ENCODE peak calls at places on chromosomes 3 and 15, in ten cellular contexts. One of them, this sample, is unnamed.

GRCh38 chr3:160756907-160757623 is 1.0 kb downstream of the PPM1L start:
- DNase-seq in cardiac fibroblast: no peak
- DNase-seq in fibroblast of lung: no peak
- DNase-seq in neural crest cell: peak; percentile 3
- DNase-seq in prostate gland: no peak
- DNase-seq in choroid plexus epithelial cell: no peak
- DNase-seq in coronary artery: peak; percentile 71
- DNase-seq in lower lobe of right lung: no peak
- DNase-seq in uterus: no peak
- DNase-seq in transverse colon: peak; percentile 13
- DNase-seq in this sample: peak; percentile 63

GRCh38 chr3:37329465-37329864 is 155.1 kb upstream of the LRRFIP2 start:
- DNase-seq in cardiac fibroblast: no peak
- DNase-seq in fibroblast of lung: no peak
- DNase-seq in neural crest cell: no peak
- DNase-seq in prostate gland: no peak
- DNase-seq in choroid plexus epithelial cell: no peak
- DNase-seq in coronary artery: no peak
- DNase-seq in lower lobe of right lung: no peak
- DNase-seq in uterus: no peak
- DNase-seq in transverse colon: no peak
- DNase-seq in this sample: no peak

GRCh38 chr3:149970716-149971402 is at the start of gene PFN2:
- DNase-seq in cardiac fibroblast: peak; percentile 75
- DNase-seq in fibroblast of lung: peak; percentile 85
- DNase-seq in neural crest cell: peak; percentile 80
- DNase-seq in prostate gland: peak; percentile 65
- DNase-seq in choroid plexus epithelial cell: peak; percentile 88
- DNase-seq in coronary artery: peak; percentile 81
- DNase-seq in lower lobe of right lung: peak; percentile 70
- DNase-seq in uterus: peak; percentile 65
- DNase-seq in transverse colon: peak; percentile 70
- DNase-seq in this sample: peak; percentile 89

GRCh38 chr3:72887378-72887722 is 496 bp upstream of the GXYLT2 start:
- DNase-seq in cardiac fibroblast: no peak
- DNase-seq in fibroblast of lung: peak; percentile 40
- DNase-seq in neural crest cell: no peak
- DNase-seq in prostate gland: no peak
- DNase-seq in choroid plexus epithelial cell: peak; percentile 26
- DNase-seq in coronary artery: no peak
- DNase-seq in lower lobe of right lung: no peak
- DNase-seq in uterus: no peak
- DNase-seq in transverse colon: no peak
- DNase-seq in this sample: no peak

GRCh38 chr3:133488785-133489367 is 84.6 kb upstream of the CDV3 start:
- DNase-seq in cardiac fibroblast: peak; percentile 67
- DNase-seq in fibroblast of lung: peak; percentile 52
- DNase-seq in neural crest cell: no peak
- DNase-seq in prostate gland: no peak
- DNase-seq in choroid plexus epithelial cell: peak; percentile 87
- DNase-seq in coronary artery: no peak
- DNase-seq in lower lobe of right lung: no peak
- DNase-seq in uterus: no peak
- DNase-seq in transverse colon: no peak
- DNase-seq in this sample: no peak

GRCh38 chr3:53089511-53089910 is 40.7 kb downstream of the RFT1 start:
- DNase-seq in cardiac fibroblast: peak; percentile 9
- DNase-seq in fibroblast of lung: no peak
- DNase-seq in neural crest cell: no peak
- DNase-seq in prostate gland: peak; percentile 79
- DNase-seq in choroid plexus epithelial cell: peak; percentile 33
- DNase-seq in coronary artery: peak; percentile 58
- DNase-seq in lower lobe of right lung: no peak
- DNase-seq in uterus: no peak
- DNase-seq in transverse colon: no peak
- DNase-seq in this sample: no peak

GRCh38 chr15:92383528-92384326 is 10.0 kb upstream of the ST8SIA2 start:
- DNase-seq in cardiac fibroblast: no peak
- DNase-seq in fibroblast of lung: no peak
- DNase-seq in neural crest cell: peak; percentile 45
- DNase-seq in prostate gland: no peak
- DNase-seq in choroid plexus epithelial cell: no peak
- DNase-seq in coronary artery: no peak
- DNase-seq in lower lobe of right lung: no peak
- DNase-seq in uterus: no peak
- DNase-seq in transverse colon: no peak
- DNase-seq in this sample: no peak

GRCh38 chr3:30003741-30004140 is 602.7 kb upstream of the TGFBR2 start:
- DNase-seq in cardiac fibroblast: no peak
- DNase-seq in fibroblast of lung: no peak
- DNase-seq in neural crest cell: no peak
- DNase-seq in prostate gland: no peak
- DNase-seq in choroid plexus epithelial cell: no peak
- DNase-seq in coronary artery: no peak
- DNase-seq in lower lobe of right lung: no peak
- DNase-seq in uterus: no peak
- DNase-seq in transverse colon: no peak
- DNase-seq in this sample: no peak

GRCh38 chr3:141460097-141460704 is 26.6 kb upstream of the RASA2 start:
- DNase-seq in cardiac fibroblast: peak; percentile 90
- DNase-seq in fibroblast of lung: peak; percentile 84
- DNase-seq in neural crest cell: peak; percentile 94
- DNase-seq in prostate gland: peak; percentile 88
- DNase-seq in choroid plexus epithelial cell: peak; percentile 90
- DNase-seq in coronary artery: peak; percentile 87
- DNase-seq in lower lobe of right lung: peak; percentile 89
- DNase-seq in uterus: peak; percentile 91
- DNase-seq in transverse colon: peak; percentile 90
- DNase-seq in this sample: peak; percentile 87

GRCh38 chr3:141466633-141467169 is 20.1 kb upstream of the RASA2 start:
- DNase-seq in cardiac fibroblast: no peak
- DNase-seq in fibroblast of lung: no peak
- DNase-seq in neural crest cell: no peak
- DNase-seq in prostate gland: no peak
- DNase-seq in choroid plexus epithelial cell: no peak
- DNase-seq in coronary artery: no peak
- DNase-seq in lower lobe of right lung: no peak
- DNase-seq in uterus: no peak
- DNase-seq in transverse colon: no peak
- DNase-seq in this sample: no peak

GRCh38 chr3:141462176-141462859 is 24.5 kb upstream of the RASA2 start:
- DNase-seq in cardiac fibroblast: no peak
- DNase-seq in fibroblast of lung: no peak
- DNase-seq in neural crest cell: no peak
- DNase-seq in prostate gland: no peak
- DNase-seq in choroid plexus epithelial cell: no peak
- DNase-seq in coronary artery: no peak
- DNase-seq in lower lobe of right lung: no peak
- DNase-seq in uterus: no peak
- DNase-seq in transverse colon: no peak
- DNase-seq in this sample: no peak

GRCh38 chr3:141469712-141470111 is 17.1 kb upstream of the RASA2 start:
- DNase-seq in cardiac fibroblast: peak; percentile 39
- DNase-seq in fibroblast of lung: no peak
- DNase-seq in neural crest cell: no peak
- DNase-seq in prostate gland: no peak
- DNase-seq in choroid plexus epithelial cell: no peak
- DNase-seq in coronary artery: no peak
- DNase-seq in lower lobe of right lung: no peak
- DNase-seq in uterus: no peak
- DNase-seq in transverse colon: no peak
- DNase-seq in this sample: no peak

GRCh38 chr3:141465221-141465620 is 21.6 kb upstream of the RASA2 start:
- DNase-seq in cardiac fibroblast: peak; percentile 62
- DNase-seq in fibroblast of lung: peak; percentile 46
- DNase-seq in neural crest cell: no peak
- DNase-seq in prostate gland: no peak
- DNase-seq in choroid plexus epithelial cell: peak; percentile 58
- DNase-seq in coronary artery: no peak
- DNase-seq in lower lobe of right lung: no peak
- DNase-seq in uterus: no peak
- DNase-seq in transverse colon: no peak
- DNase-seq in this sample: no peak
- TF ChIP-seq CTCF in cardiac fibroblast: peak; percentile 34
- TF ChIP-seq CTCF in fibroblast of lung: no peak
- TF ChIP-seq CTCF in neural crest cell: no peak
- TF ChIP-seq CTCF in prostate gland: no peak
- TF ChIP-seq CTCF in choroid plexus epithelial cell: peak; percentile 48
- TF ChIP-seq CTCF in coronary artery: no peak
- TF ChIP-seq CTCF in lower lobe of right lung: peak; percentile 10
- TF ChIP-seq CTCF in uterus: peak; percentile 29
- TF ChIP-seq CTCF in transverse colon: no peak
- TF ChIP-seq CTCF in this sample: peak; percentile 32

GRCh38 chr15:75594276-75594675 is 15.2 kb upstream of the PTPN9 start:
- DNase-seq in cardiac fibroblast: no peak
- DNase-seq in fibroblast of lung: no peak
- DNase-seq in neural crest cell: no peak
- DNase-seq in prostate gland: no peak
- DNase-seq in choroid plexus epithelial cell: no peak
- DNase-seq in coronary artery: no peak
- DNase-seq in lower lobe of right lung: no peak
- DNase-seq in uterus: peak; percentile 64
- DNase-seq in transverse colon: no peak
- DNase-seq in this sample: no peak

GRCh38 chr15:75599396-75599795 is 20.3 kb upstream of the PTPN9 start:
- DNase-seq in cardiac fibroblast: no peak
- DNase-seq in fibroblast of lung: no peak
- DNase-seq in neural crest cell: no peak
- DNase-seq in prostate gland: no peak
- DNase-seq in choroid plexus epithelial cell: no peak
- DNase-seq in coronary artery: no peak
- DNase-seq in lower lobe of right lung: no peak
- DNase-seq in uterus: no peak
- DNase-seq in transverse colon: no peak
- DNase-seq in this sample: no peak

GRCh38 chr15:75598361-75598760 is 19.2 kb upstream of the PTPN9 start:
- DNase-seq in cardiac fibroblast: no peak
- DNase-seq in fibroblast of lung: no peak
- DNase-seq in neural crest cell: no peak
- DNase-seq in prostate gland: no peak
- DNase-seq in choroid plexus epithelial cell: no peak
- DNase-seq in coronary artery: no peak
- DNase-seq in lower lobe of right lung: no peak
- DNase-seq in uterus: no peak
- DNase-seq in transverse colon: no peak
- DNase-seq in this sample: no peak

GRCh38 chr15:75596703-75597345 is 17.7 kb upstream of the PTPN9 start:
- DNase-seq in cardiac fibroblast: no peak
- DNase-seq in fibroblast of lung: no peak
- DNase-seq in neural crest cell: no peak
- DNase-seq in prostate gland: no peak
- DNase-seq in choroid plexus epithelial cell: no peak
- DNase-seq in coronary artery: no peak
- DNase-seq in lower lobe of right lung: no peak
- DNase-seq in uterus: no peak
- DNase-seq in transverse colon: no peak
- DNase-seq in this sample: no peak

GRCh38 chr15:75597667-75598341 is 18.7 kb upstream of the PTPN9 start:
- DNase-seq in cardiac fibroblast: peak; percentile 37
- DNase-seq in fibroblast of lung: no peak
- DNase-seq in neural crest cell: no peak
- DNase-seq in prostate gland: no peak
- DNase-seq in choroid plexus epithelial cell: peak; percentile 55
- DNase-seq in coronary artery: no peak
- DNase-seq in lower lobe of right lung: no peak
- DNase-seq in uterus: no peak
- DNase-seq in transverse colon: no peak
- DNase-seq in this sample: no peak
- TF ChIP-seq CTCF in cardiac fibroblast: peak; percentile 44
- TF ChIP-seq CTCF in fibroblast of lung: peak; percentile 35
- TF ChIP-seq CTCF in neural crest cell: peak; percentile 47
- TF ChIP-seq CTCF in prostate gland: no peak
- TF ChIP-seq CTCF in choroid plexus epithelial cell: peak; percentile 71
- TF ChIP-seq CTCF in coronary artery: no peak
- TF ChIP-seq CTCF in lower lobe of right lung: peak; percentile 50
- TF ChIP-seq CTCF in uterus: no peak
- TF ChIP-seq CTCF in transverse colon: peak; percentile 32
- TF ChIP-seq CTCF in this sample: peak; percentile 53

DNA sequence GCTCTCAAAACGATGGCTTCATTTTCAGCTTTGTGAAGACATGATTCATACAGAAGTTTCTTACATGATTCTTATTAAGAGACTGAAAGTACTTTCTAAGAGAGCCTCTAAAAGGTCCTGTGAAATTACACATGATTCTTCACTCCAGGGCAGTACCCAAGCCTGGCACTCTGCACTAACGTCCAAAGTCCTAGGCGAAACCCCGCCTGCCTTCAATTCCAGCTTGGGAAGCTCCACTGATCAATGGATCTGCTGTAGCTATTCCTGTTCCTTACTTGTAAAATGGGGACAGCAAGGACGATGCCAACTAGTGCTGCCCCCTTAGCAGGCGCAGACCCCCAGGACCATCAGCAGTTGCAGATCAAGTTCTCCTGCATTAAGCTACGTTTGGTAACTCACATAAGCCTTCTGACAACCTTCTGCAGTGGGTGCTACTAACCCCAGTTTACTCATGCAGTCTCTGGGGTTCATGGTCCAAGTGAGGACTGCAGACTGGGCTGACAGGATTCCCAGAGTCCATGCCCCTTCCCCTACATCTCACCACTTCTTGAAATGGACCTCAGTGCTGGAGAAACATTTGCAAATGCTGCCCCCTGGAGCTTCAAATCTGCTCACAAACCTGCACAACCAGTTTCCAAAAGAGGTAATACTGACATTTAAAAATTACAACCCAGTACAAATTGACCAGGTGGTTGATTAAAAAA is 10.6 kb downstream of the CHCHD4 start:
- DNase-seq in cardiac fibroblast: no peak
- DNase-seq in fibroblast of lung: no peak
- DNase-seq in neural crest cell: no peak
- DNase-seq in prostate gland: no peak
- DNase-seq in choroid plexus epithelial cell: peak; percentile 46
- DNase-seq in coronary artery: no peak
- DNase-seq in lower lobe of right lung: no peak
- DNase-seq in uterus: no peak
- DNase-seq in transverse colon: no peak
- DNase-seq in this sample: no peak
- TF ChIP-seq CTCF in cardiac fibroblast: no peak
- TF ChIP-seq CTCF in fibroblast of lung: no peak
- TF ChIP-seq CTCF in neural crest cell: peak; percentile 64
- TF ChIP-seq CTCF in prostate gland: no peak
- TF ChIP-seq CTCF in choroid plexus epithelial cell: peak; percentile 64
- TF ChIP-seq CTCF in coronary artery: no peak
- TF ChIP-seq CTCF in lower lobe of right lung: no peak
- TF ChIP-seq CTCF in uterus: no peak
- TF ChIP-seq CTCF in transverse colon: peak; percentile 22
- TF ChIP-seq CTCF in this sample: peak; percentile 57

GRCh38 chr3:174618368-174618767 is 240.8 kb upstream of the NAALADL2 start:
- DNase-seq in cardiac fibroblast: no peak
- DNase-seq in fibroblast of lung: no peak
- DNase-seq in neural crest cell: no peak
- DNase-seq in prostate gland: no peak
- DNase-seq in choroid plexus epithelial cell: peak; percentile 10
- DNase-seq in coronary artery: no peak
- DNase-seq in lower lobe of right lung: no peak
- DNase-seq in uterus: no peak
- DNase-seq in transverse colon: no peak
- DNase-seq in this sample: no peak

GRCh38 chr3:174619244-174619643 is 239.9 kb upstream of the NAALADL2 start:
- DNase-seq in cardiac fibroblast: no peak
- DNase-seq in fibroblast of lung: no peak
- DNase-seq in neural crest cell: no peak
- DNase-seq in prostate gland: no peak
- DNase-seq in choroid plexus epithelial cell: no peak
- DNase-seq in coronary artery: no peak
- DNase-seq in lower lobe of right lung: no peak
- DNase-seq in uterus: no peak
- DNase-seq in transverse colon: no peak
- DNase-seq in this sample: no peak

GRCh38 chr3:174620855-174621457 is 238.2 kb upstream of the NAALADL2 start:
- DNase-seq in cardiac fibroblast: no peak
- DNase-seq in fibroblast of lung: no peak
- DNase-seq in neural crest cell: no peak
- DNase-seq in prostate gland: no peak
- DNase-seq in choroid plexus epithelial cell: no peak
- DNase-seq in coronary artery: no peak
- DNase-seq in lower lobe of right lung: no peak
- DNase-seq in uterus: no peak
- DNase-seq in transverse colon: no peak
- DNase-seq in this sample: no peak

GRCh38 chr3:174620138-174620537 is 239.0 kb upstream of the NAALADL2 start:
- DNase-seq in cardiac fibroblast: peak; percentile 67
- DNase-seq in fibroblast of lung: peak; percentile 44
- DNase-seq in neural crest cell: no peak
- DNase-seq in prostate gland: no peak
- DNase-seq in choroid plexus epithelial cell: peak; percentile 55
- DNase-seq in coronary artery: no peak
- DNase-seq in lower lobe of right lung: no peak
- DNase-seq in uterus: no peak
- DNase-seq in transverse colon: no peak
- DNase-seq in this sample: no peak
- TF ChIP-seq CTCF in cardiac fibroblast: peak; percentile 44
- TF ChIP-seq CTCF in fibroblast of lung: no peak
- TF ChIP-seq CTCF in neural crest cell: peak; percentile 51
- TF ChIP-seq CTCF in prostate gland: no peak
- TF ChIP-seq CTCF in choroid plexus epithelial cell: peak; percentile 60
- TF ChIP-seq CTCF in coronary artery: no peak
- TF ChIP-seq CTCF in lower lobe of right lung: no peak
- TF ChIP-seq CTCF in uterus: no peak
- TF ChIP-seq CTCF in transverse colon: no peak
- TF ChIP-seq CTCF in this sample: peak; percentile 63

This sample was measured in type B pancreatic cell.